ENCODE peak calls at places on chromosomes 2 and 18, in six cellular contexts. One of them, this sample, is unnamed.

GRCh38 chr2:222693837-222694236 is 22.4 kb downstream of the MOGAT1 start:
- DNase-seq in H1: no peak
- DNase-seq in IMR-90: no peak
- DNase-seq in H9: no peak
- DNase-seq in neuronal stem cell: no peak
- DNase-seq in trophoblast cell: peak; percentile 56
- DNase-seq in this sample: peak; percentile 46

GRCh38 chr2:26740890-26741302 is 23.2 kb upstream of the SLC35F6 start:
- DNase-seq in H1: no peak
- DNase-seq in IMR-90: peak; percentile 22
- DNase-seq in H9: peak; percentile 73
- DNase-seq in neuronal stem cell: no peak
- DNase-seq in trophoblast cell: no peak
- DNase-seq in this sample: peak; percentile 38

GRCh38 chr2:73307720-73308119 is 14.4 kb upstream of the EGR4 start:
- DNase-seq in H1: no peak
- DNase-seq in IMR-90: no peak
- DNase-seq in H9: no peak
- DNase-seq in neuronal stem cell: no peak
- DNase-seq in trophoblast cell: no peak
- DNase-seq in this sample: no peak

GRCh38 chr2:112691761-112692370 is 29.0 kb upstream of the NT5DC4 start:
- DNase-seq in H1: no peak
- DNase-seq in IMR-90: peak; percentile 49
- DNase-seq in H9: no peak
- DNase-seq in neuronal stem cell: no peak
- DNase-seq in trophoblast cell: no peak
- DNase-seq in this sample: peak; percentile 35

GRCh38 chr2:34093790-34094189 is 494.7 kb upstream of the FAM98A start:
- DNase-seq in H1: no peak
- DNase-seq in IMR-90: no peak
- DNase-seq in H9: no peak
- DNase-seq in neuronal stem cell: no peak
- DNase-seq in trophoblast cell: no peak
- DNase-seq in this sample: no peak

GRCh38 chr2:239186958-239187357 is 213.9 kb downstream of the HDAC4 start:
- DNase-seq in H1: no peak
- DNase-seq in IMR-90: no peak
- DNase-seq in H9: peak; percentile 10
- DNase-seq in neuronal stem cell: no peak
- DNase-seq in trophoblast cell: peak; percentile 67
- DNase-seq in this sample: no peak

GRCh38 chr2:69674301-69674640 is 30.7 kb upstream of the AAK1 start:
- DNase-seq in H1: no peak
- DNase-seq in IMR-90: no peak
- DNase-seq in H9: no peak
- DNase-seq in neuronal stem cell: no peak
- DNase-seq in trophoblast cell: no peak
- DNase-seq in this sample: no peak

GRCh38 chr2:85213893-85214512 is 80.8 kb downstream of the TCF7L1 start:
- DNase-seq in H1: no peak
- DNase-seq in IMR-90: no peak
- DNase-seq in H9: no peak
- DNase-seq in neuronal stem cell: no peak
- DNase-seq in trophoblast cell: no peak
- DNase-seq in this sample: no peak

GRCh38 chr18:47928466-47928865 is 2.0 kb downstream of the SMAD2 start:
- DNase-seq in H1: no peak
- DNase-seq in IMR-90: peak; percentile 28
- DNase-seq in H9: no peak
- DNase-seq in neuronal stem cell: no peak
- DNase-seq in trophoblast cell: no peak
- DNase-seq in this sample: no peak

DNA sequence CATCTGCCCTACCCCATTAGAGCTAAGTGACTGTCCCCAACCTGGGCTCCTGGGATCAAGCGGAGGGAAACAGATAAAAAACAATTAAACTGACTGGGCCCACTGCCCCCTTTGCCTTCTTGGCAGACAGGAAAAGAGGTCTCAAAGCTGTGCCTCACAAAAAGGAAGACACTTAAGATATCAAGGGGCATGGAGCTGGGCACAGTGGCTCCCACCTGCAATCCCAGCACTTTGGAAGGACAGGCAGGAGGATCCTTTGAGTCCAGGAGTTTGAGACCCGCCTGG is 75.2 kb upstream of the SP3 start:
- DNase-seq in H1: no peak
- DNase-seq in IMR-90: no peak
- DNase-seq in H9: no peak
- DNase-seq in neuronal stem cell: no peak
- DNase-seq in trophoblast cell: no peak
- DNase-seq in this sample: no peak
- H2AFZ ChIP-seq in H1: peak overlapping the region; percentile 28
- H2AFZ ChIP-seq in IMR-90: no peak overlapping the region
- H2AFZ ChIP-seq in H9: no peak overlapping the region
- H2AFZ ChIP-seq in neuronal stem cell: peak overlapping the region; percentile 86
- H2AFZ ChIP-seq in trophoblast cell: no peak overlapping the region
- H2AFZ ChIP-seq in this sample: no peak overlapping the region

GRCh38 chr2:206983156-206983875 is 44.0 kb downstream of the CPO start:
- DNase-seq in H1: no peak
- DNase-seq in IMR-90: peak; percentile 58
- DNase-seq in H9: no peak
- DNase-seq in neuronal stem cell: no peak
- DNase-seq in trophoblast cell: no peak
- DNase-seq in this sample: peak; percentile 85
- H3K18ac ChIP-seq in H1: no peak overlapping the region
- H3K18ac ChIP-seq in IMR-90: no peak overlapping the region
- H3K18ac ChIP-seq in H9: no peak overlapping the region
- H3K18ac ChIP-seq in neuronal stem cell: no peak overlapping the region
- H3K18ac ChIP-seq in trophoblast cell: no peak overlapping the region
- H3K18ac ChIP-seq in this sample: peak overlapping the region; percentile 85

GRCh38 chr2:118423776-118424175 is 335.5 kb downstream of the INSIG2 start:
- DNase-seq in H1: no peak
- DNase-seq in IMR-90: no peak
- DNase-seq in H9: no peak
- DNase-seq in neuronal stem cell: no peak
- DNase-seq in trophoblast cell: no peak
- DNase-seq in this sample: no peak
- H4K91ac ChIP-seq in H1: no peak overlapping the region
- H4K91ac ChIP-seq in IMR-90: no peak overlapping the region
- H4K91ac ChIP-seq in H9: no peak overlapping the region
- H4K91ac ChIP-seq in neuronal stem cell: no peak overlapping the region
- H4K91ac ChIP-seq in trophoblast cell: no peak overlapping the region
- H4K91ac ChIP-seq in this sample: no peak overlapping the region

GRCh38 chr2:36650031-36650430 is 46.5 kb upstream of the VIT start:
- DNase-seq in H1: no peak
- DNase-seq in IMR-90: peak; percentile 75
- DNase-seq in H9: peak; percentile 62
- DNase-seq in neuronal stem cell: no peak
- DNase-seq in trophoblast cell: peak; percentile 88
- DNase-seq in this sample: peak; percentile 77
- H2AFZ ChIP-seq in H1: peak overlapping the region; percentile 40
- H2AFZ ChIP-seq in IMR-90: no peak overlapping the region
- H2AFZ ChIP-seq in H9: no peak overlapping the region
- H2AFZ ChIP-seq in neuronal stem cell: no peak overlapping the region
- H2AFZ ChIP-seq in trophoblast cell: peak overlapping the region; percentile 39
- H2AFZ ChIP-seq in this sample: no peak overlapping the region

DNA sequence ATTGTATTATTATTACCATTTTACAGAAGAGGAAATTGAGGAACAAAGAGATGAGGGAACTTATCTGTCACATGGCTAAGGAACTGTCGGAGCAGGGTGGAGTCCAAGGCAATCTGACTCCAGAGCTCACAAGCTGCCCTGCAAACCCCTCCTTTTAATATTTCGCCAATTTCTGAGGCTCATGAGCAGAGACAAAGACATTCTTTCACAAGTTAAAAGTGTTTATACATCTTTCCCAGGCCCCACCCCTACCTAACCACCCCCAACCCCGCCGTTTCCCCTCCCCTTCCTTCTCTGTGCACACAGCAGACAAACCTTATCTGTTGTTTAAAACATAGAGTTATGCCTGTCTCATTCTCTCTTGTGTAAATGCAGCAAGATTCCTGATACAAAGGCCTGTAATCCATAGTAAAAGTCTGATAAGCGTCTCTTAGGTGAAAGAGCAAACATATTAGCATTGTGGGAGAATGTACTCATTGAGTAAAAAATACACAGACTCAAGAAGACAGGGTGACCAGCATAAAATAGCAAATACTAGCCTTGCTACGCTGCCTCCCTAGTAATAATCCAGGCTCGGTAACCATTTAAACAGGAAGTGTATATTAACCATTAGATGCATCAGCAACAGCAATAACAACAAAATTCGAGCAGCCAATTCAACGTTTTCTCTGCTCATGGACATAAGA is 44.2 kb downstream of the EPHA4 start:
- DNase-seq in H1: no peak
- DNase-seq in IMR-90: peak; percentile 45
- DNase-seq in H9: no peak
- DNase-seq in neuronal stem cell: no peak
- DNase-seq in trophoblast cell: no peak
- DNase-seq in this sample: peak; percentile 18
- H3K18ac ChIP-seq in H1: no peak overlapping the region
- H3K18ac ChIP-seq in IMR-90: peak overlapping the region; percentile 87
- H3K18ac ChIP-seq in H9: no peak overlapping the region
- H3K18ac ChIP-seq in neuronal stem cell: no peak overlapping the region
- H3K18ac ChIP-seq in trophoblast cell: no peak overlapping the region
- H3K18ac ChIP-seq in this sample: peak overlapping the region; percentile 65

GRCh38 chr18:62759704-62760402 is 44.5 kb downstream of the PHLPP1 start:
- DNase-seq in H1: no peak
- DNase-seq in IMR-90: peak; percentile 76
- DNase-seq in H9: no peak
- DNase-seq in neuronal stem cell: no peak
- DNase-seq in trophoblast cell: peak; percentile 32
- DNase-seq in this sample: no peak

GRCh38 chr18:62766266-62766665 is 50.9 kb downstream of the PHLPP1 start:
- DNase-seq in H1: no peak
- DNase-seq in IMR-90: no peak
- DNase-seq in H9: no peak
- DNase-seq in neuronal stem cell: no peak
- DNase-seq in trophoblast cell: peak; percentile 77
- DNase-seq in this sample: no peak

GRCh38 chr18:62767321-62767720 is 52.0 kb downstream of the PHLPP1 start:
- DNase-seq in H1: no peak
- DNase-seq in IMR-90: no peak
- DNase-seq in H9: no peak
- DNase-seq in neuronal stem cell: no peak
- DNase-seq in trophoblast cell: peak; percentile 75
- DNase-seq in this sample: peak; percentile 40

GRCh38 chr18:62760403-62760734 is 45.0 kb downstream of the PHLPP1 start:
- DNase-seq in H1: no peak
- DNase-seq in IMR-90: no peak
- DNase-seq in H9: no peak
- DNase-seq in neuronal stem cell: no peak
- DNase-seq in trophoblast cell: no peak
- DNase-seq in this sample: no peak

DNA sequence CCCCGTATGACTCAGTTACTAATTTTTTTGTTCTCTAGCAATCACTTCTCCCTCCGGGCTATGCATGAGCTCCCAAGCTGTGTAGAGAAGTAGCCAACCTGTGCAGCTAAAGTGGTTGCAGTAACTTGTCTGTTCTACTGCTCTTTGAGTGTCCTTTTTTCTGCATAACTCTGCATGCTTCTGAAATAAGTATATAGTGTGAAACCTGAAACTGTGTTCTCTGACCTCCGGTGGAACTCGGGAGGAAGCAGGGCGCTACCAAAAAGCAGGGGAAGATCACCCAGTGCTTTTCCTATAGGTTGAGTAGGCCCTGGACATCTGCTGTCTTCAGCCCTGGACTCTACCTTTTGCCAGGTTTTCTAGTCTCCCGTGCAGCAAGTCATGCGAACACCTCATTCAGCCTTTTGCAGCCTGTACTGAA is 47.8 kb downstream of the PHLPP1 start:
- DNase-seq in H1: no peak
- DNase-seq in IMR-90: no peak
- DNase-seq in H9: no peak
- DNase-seq in neuronal stem cell: no peak
- DNase-seq in trophoblast cell: peak; percentile 68
- DNase-seq in this sample: no peak
- H4K91ac ChIP-seq in H1: no peak overlapping the region
- H4K91ac ChIP-seq in IMR-90: no peak overlapping the region
- H4K91ac ChIP-seq in H9: no peak overlapping the region
- H4K91ac ChIP-seq in neuronal stem cell: no peak overlapping the region
- H4K91ac ChIP-seq in trophoblast cell: no peak overlapping the region
- H4K91ac ChIP-seq in this sample: peak overlapping the region; percentile 15

GRCh38 chr2:53969285-53970094 is 1.3 kb downstream of the PSME4 start:
- DNase-seq in H1: no peak
- DNase-seq in IMR-90: peak; percentile 80
- DNase-seq in H9: no peak
- DNase-seq in neuronal stem cell: no peak
- DNase-seq in trophoblast cell: peak; percentile 80
- DNase-seq in this sample: peak; percentile 86
- H2AFZ ChIP-seq in H1: no peak overlapping the region
- H2AFZ ChIP-seq in IMR-90: peak overlapping the region; percentile 85
- H2AFZ ChIP-seq in H9: no peak overlapping the region
- H2AFZ ChIP-seq in neuronal stem cell: no peak overlapping the region
- H2AFZ ChIP-seq in trophoblast cell: no peak overlapping the region
- H2AFZ ChIP-seq in this sample: no peak overlapping the region

This sample was measured in mesenchymal stem cell.